ENCODE peak calls at places on chromosomes 13 and 19, in five cellular contexts. J is HCT116, A is SHP77, L is smooth muscle cell of the brain vasculature, X is T1000. Y is an unnamed sample.

GRCh38 chr13:110397445-110397844 is 90.4 kb downstream of the COL4A2 start:
- DNase-seq in J (no peak), A (no peak), L (no peak), X (no peak), Y (no peak)

GRCh38 chr13:98916403-98916802 is 61.5 kb downstream of the DOCK9 start:
- DNase-seq in J (no peak), A (no peak), L (no peak), X (no peak), Y (no peak)

GRCh38 chr13:27967736-27968315 is 1.3 kb downstream of the CDX2 start:
- DNase-seq in J (no peak), A (no peak), L (no peak), X (no peak), Y (no peak)

GRCh38 chr13:59398661-59399060 is 765.1 kb downstream of the DIAPH3 start:
- DNase-seq in J (no peak), A (no peak), L (no peak), X (no peak), Y (no peak)

GRCh38 chr13:63435668-63436275 is 2020.1 kb upstream of the PCDH20 start:
- DNase-seq in J (peak; percentile 3), A (no peak), L (peak; percentile 54), X (peak; percentile 60), Y (peak; percentile 75)

GRCh38 chr13:102355251-102355650 is 46.6 kb downstream of the FGF14 start:
- DNase-seq in J (no peak), A (no peak), L (no peak), X (no peak), Y (no peak)

GRCh38 chr19:8610041-8610927 is at the start of gene ADAMTS10:
- DNase-seq in J (no peak), A (no peak), L (no peak), X (no peak), Y (no peak)

GRCh38 chr13:20389696-20390525 is 135.7 kb downstream of the CRYL1 start:
- DNase-seq in J (no peak), A (no peak), L (peak; percentile 18), X (no peak), Y (no peak)

GRCh38 chr19:2423913-2424685 is 3.3 kb downstream of the TIMM13 start:
- DNase-seq in J (no peak), A (no peak), L (no peak), X (no peak), Y (peak; percentile 38)

GRCh38 chr19:47447470-47448359 is 24.0 kb downstream of the SLC8A2 start:
- DNase-seq in J (peak; percentile 85), A (peak; percentile 96), L (no peak), X (no peak), Y (peak; percentile 97)

GRCh38 chr13:34847751-34848150 is 94.3 kb upstream of the NBEA start:
- DNase-seq in J (no peak), A (no peak), L (no peak), X (no peak), Y (no peak)

GRCh38 chr13:45108716-45109706 is 11.3 kb upstream of the GTF2F2 start:
- DNase-seq in J (no peak), A (no peak), L (peak; percentile 23), X (no peak), Y (no peak)

GRCh38 chr19:54415208-54415900 is at the start of gene TTYH1:
- DNase-seq in J (no peak), A (no peak), L (no peak), X (no peak), Y (no peak)

GRCh38 chr13:72985610-72986009 is 73.2 kb upstream of the KLF5 start:
- DNase-seq in J (no peak), A (no peak), L (no peak), X (no peak), Y (no peak)

GRCh38 chr13:80379245-80379644 is 38.3 kb upstream of the SPRY2 start:
- DNase-seq in J (no peak), A (no peak), L (no peak), X (peak; percentile 50), Y (no peak)

GRCh38 chr19:10113964-10114650 is 2.6 kb downstream of the P2RY11 start:
- DNase-seq in J (no peak), A (peak; percentile 15), L (no peak), X (no peak), Y (no peak)

GRCh38 chr13:77745784-77746183 is 48.3 kb downstream of the SLAIN1 start:
- DNase-seq in J (no peak), A (no peak), L (no peak), X (no peak), Y (no peak)

Y was measured in RWPE2.